ENCODE peak calls at places on chromosomes 3 and 15, in six cellular contexts. E is hepatocyte, C is cardiac muscle cell, F is AG09309, M is fibroblast of lung, P is MM.1S. W is an unnamed sample.

GRCh38 chr3:16425398-16426057 is 88.0 kb downstream of the RFTN1 start:
- DNase-seq in E (no peak), C (no peak), F (no peak), M (no peak), P (no peak), W (no peak)

GRCh38 chr3:164095279-164095678 is 983.0 kb downstream of the SI start:
- DNase-seq in E (no peak), C (no peak), F (no peak), M (no peak), P (no peak), W (no peak)

GRCh38 chr3:175948041-175948440 is 1088.9 kb downstream of the NAALADL2 start:
- DNase-seq in E (no peak), C (no peak), F (no peak), M (no peak), P (no peak), W (no peak)

GRCh38 chr3:177446160-177446559 is 248.9 kb upstream of the TBL1XR1 start:
- DNase-seq in E (no peak), C (no peak), F (no peak), M (peak), P (no peak), W (no peak)

GRCh38 chr3:184727357-184728060 is 15.6 kb upstream of the MAGEF1 start:
- DNase-seq in E (peak), C (peak), F (no peak), M (peak), P (peak), W (peak)

GRCh38 chr15:78629716-78630065 is 8.9 kb upstream of the CHRNA3 start:
- DNase-seq in E (no peak), C (no peak), F (no peak), M (no peak), P (no peak), W (no peak)

GRCh38 chr15:68821898-68822380 is 1.2 kb upstream of the ANP32A start:
- DNase-seq in E (no peak), C (peak), F (no peak), M (peak), P (no peak), W (no peak)

GRCh38 chr15:64356443-64357040 is 569 bp upstream of the CSNK1G1 start:
- DNase-seq in E (peak), C (no peak), F (peak), M (peak), P (no peak), W (no peak)

GRCh38 chr15:63353887-63354286 is 27.8 kb downstream of the CA12 start:
- DNase-seq in E (peak), C (no peak), F (no peak), M (no peak), P (no peak), W (no peak)

GRCh38 chr15:42154576-42155355 is 1.7 kb downstream of the PLA2G4F start:
- DNase-seq in E (no peak), C (no peak), F (no peak), M (no peak), P (no peak), W (no peak)

GRCh38 chr15:29616512-29616911 is 205.8 kb downstream of the TJP1 start:
- DNase-seq in E (no peak), C (no peak), F (no peak), M (no peak), P (no peak), W (no peak)

GRCh38 chr3:37907906-37908305 is 46.2 kb downstream of the CTDSPL start:
- DNase-seq in E (no peak), C (no peak), F (no peak), M (no peak), P (peak), W (peak)

GRCh38 chr3:107263269-107264021 is 113.8 kb upstream of the CCDC54 start:
- DNase-seq in E (no peak), C (no peak), F (no peak), M (no peak), P (peak), W (no peak)

GRCh38 chr3:124397088-124397487 is 333.2 kb upstream of the UMPS start:
- DNase-seq in E (no peak), C (no peak), F (no peak), M (peak), P (no peak), W (no peak)

GRCh38 chr3:193118907-193119306 is 122.1 kb upstream of the PLAAT1 start:
- DNase-seq in E (no peak), C (no peak), F (no peak), M (no peak), P (no peak), W (no peak)

GRCh38 chr3:178646205-178646604 is 110.0 kb downstream of the KCNMB2 start:
- DNase-seq in E (no peak), C (no peak), F (no peak), M (no peak), P (no peak), W (no peak)

GRCh38 chr3:149233323-149233722 is 11.7 kb upstream of the CP start:
- DNase-seq in E (no peak), C (no peak), F (no peak), M (no peak), P (no peak), W (no peak)

GRCh38 chr3:172673210-172673679 is 37.6 kb downstream of the NCEH1 start:
- DNase-seq in E (peak), C (peak), F (peak), M (peak), P (peak), W (peak)

GRCh38 chr15:90868261-90868689 is at the start of gene FURIN:
- DNase-seq in E (no peak), C (no peak), F (no peak), M (no peak), P (no peak), W (no peak)

GRCh38 chr3:148955544-148956346 is 35.6 kb upstream of the GYG1 start:
- DNase-seq in E (peak), C (peak), F (peak), M (peak), P (peak), W (peak)

GRCh38 chr15:39685999-39686613 is 96.5 kb downstream of the FSIP1 start:
- DNase-seq in E (peak), C (peak), F (no peak), M (peak), P (peak), W (peak)

GRCh38 chr15:62961134-62961533 is 81.4 kb upstream of the TPM1 start:
- DNase-seq in E (no peak), C (no peak), F (no peak), M (no peak), P (no peak), W (no peak)

GRCh38 chr3:172198428-172198827 is 159.1 kb downstream of the FNDC3B start:
- DNase-seq in E (no peak), C (no peak), F (no peak), M (no peak), P (no peak), W (no peak)

GRCh38 chr15:40093224-40093842 is 15.3 kb downstream of the BMF start:
- DNase-seq in E (no peak), C (no peak), F (no peak), M (peak), P (no peak), W (no peak)

GRCh38 chr15:85878866-85879265 is 84.1 kb upstream of the KLHL25 start:
- DNase-seq in E (no peak), C (no peak), F (no peak), M (no peak), P (no peak), W (no peak)

GRCh38 chr3:195120199-195120556 is 150.8 kb downstream of the XXYLT1 start:
- DNase-seq in E (no peak), C (no peak), F (no peak), M (no peak), P (no peak), W (no peak)

GRCh38 chr3:195118671-195119070 is 152.3 kb downstream of the XXYLT1 start:
- DNase-seq in E (no peak), C (no peak), F (no peak), M (no peak), P (no peak), W (no peak)

GRCh38 chr3:195116393-195117185 is 154.4 kb downstream of the XXYLT1 start:
- DNase-seq in E (no peak), C (no peak), F (no peak), M (no peak), P (no peak), W (no peak)

GRCh38 chr3:195119461-195120198 is 151.3 kb downstream of the XXYLT1 start:
- DNase-seq in E (peak), C (no peak), F (peak), M (peak), P (no peak), W (no peak)

DNA sequence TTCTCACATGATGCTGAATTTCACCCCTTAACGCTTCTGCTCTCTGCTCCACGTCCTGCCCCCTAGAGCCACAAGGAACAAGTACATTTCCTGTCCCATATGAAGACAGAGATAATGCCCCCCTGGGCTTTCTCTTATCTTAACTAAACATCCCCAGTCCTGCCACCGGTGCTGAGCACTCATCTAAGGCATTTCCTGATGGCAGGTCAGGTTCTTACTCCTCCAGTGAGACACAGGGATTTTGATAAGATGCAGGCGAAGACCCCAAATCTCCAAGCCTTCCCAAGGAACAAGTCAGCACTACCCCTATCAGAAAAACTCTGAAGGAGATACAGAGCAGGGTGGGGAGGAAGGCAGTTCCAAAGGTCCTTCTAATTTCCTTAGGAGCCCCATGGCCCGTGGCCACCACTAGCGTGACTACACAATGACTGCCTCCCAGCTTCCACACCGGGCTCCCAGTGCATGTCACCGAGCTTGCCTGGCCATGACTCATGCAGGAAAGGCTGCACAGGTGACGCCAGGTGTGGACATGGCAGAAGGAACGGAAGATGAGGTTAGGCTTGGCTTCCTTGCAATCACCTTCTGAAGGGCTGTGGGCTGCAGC is 152.9 kb downstream of the XXYLT1 start:
- DNase-seq in E (peak), C (no peak), F (no peak), M (no peak), P (no peak), W (no peak)
- TF ChIP-seq CTCF in E (peak), C (peak), F (peak), M (no peak), P (no peak), W (peak)

DNA sequence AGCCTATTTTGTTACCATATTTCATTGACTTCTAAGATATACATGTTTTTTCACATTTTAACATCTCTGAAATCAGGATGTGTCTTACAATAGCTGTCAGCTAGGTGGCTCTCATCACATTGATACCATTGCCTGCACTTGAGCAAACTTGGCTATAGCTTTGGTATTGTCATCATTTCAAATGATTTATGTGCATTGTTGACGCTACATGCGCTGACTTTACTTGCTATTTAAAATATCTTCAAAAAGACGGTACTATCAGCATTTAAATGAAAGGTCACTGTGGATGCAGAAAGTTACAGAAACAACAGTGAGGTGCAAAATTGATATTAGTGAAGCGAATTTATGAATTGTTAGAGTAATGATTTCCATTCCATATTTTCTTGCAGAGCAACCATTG is 54.0 kb upstream of the ABHD2 start:
- DNase-seq in E (no peak), C (no peak), F (no peak), M (peak), P (peak), W (no peak)
- TF ChIP-seq CTCF in E (peak), C (peak), F (peak), M (peak), P (peak), W (no peak)

GRCh38 chr3:94378322-94378721 is 315.5 kb downstream of the NSUN3 start:
- DNase-seq in E (no peak), C (no peak), F (no peak), M (no peak), P (no peak), W (no peak)
- TF ChIP-seq CTCF in E (no peak), C (no peak), F (no peak), M (no peak), P (no peak), W (no peak)

DNA sequence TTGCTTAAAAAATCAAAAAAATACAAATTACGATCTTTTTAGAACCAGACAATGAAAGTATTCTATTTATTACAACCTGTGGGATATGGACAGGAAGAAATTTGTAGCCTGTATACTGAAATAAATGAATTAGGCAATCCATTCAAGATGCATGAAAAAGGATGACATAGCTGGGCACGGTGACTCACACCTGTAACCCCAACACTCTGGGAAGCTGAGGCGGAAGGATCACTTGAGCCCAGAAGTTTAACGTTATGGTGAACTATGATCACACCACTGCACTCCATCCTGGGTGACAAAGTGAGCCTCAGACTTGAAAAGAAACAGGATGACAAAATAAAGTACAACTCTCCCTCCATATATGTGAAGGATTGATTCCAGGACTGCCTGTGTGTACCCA is 74.1 kb downstream of the MSL2 start:
- DNase-seq in E (no peak), C (no peak), F (no peak), M (no peak), P (no peak), W (no peak)
- TF ChIP-seq CTCF in E (no peak), C (no peak), F (no peak), M (no peak), P (no peak), W (no peak)

DNA sequence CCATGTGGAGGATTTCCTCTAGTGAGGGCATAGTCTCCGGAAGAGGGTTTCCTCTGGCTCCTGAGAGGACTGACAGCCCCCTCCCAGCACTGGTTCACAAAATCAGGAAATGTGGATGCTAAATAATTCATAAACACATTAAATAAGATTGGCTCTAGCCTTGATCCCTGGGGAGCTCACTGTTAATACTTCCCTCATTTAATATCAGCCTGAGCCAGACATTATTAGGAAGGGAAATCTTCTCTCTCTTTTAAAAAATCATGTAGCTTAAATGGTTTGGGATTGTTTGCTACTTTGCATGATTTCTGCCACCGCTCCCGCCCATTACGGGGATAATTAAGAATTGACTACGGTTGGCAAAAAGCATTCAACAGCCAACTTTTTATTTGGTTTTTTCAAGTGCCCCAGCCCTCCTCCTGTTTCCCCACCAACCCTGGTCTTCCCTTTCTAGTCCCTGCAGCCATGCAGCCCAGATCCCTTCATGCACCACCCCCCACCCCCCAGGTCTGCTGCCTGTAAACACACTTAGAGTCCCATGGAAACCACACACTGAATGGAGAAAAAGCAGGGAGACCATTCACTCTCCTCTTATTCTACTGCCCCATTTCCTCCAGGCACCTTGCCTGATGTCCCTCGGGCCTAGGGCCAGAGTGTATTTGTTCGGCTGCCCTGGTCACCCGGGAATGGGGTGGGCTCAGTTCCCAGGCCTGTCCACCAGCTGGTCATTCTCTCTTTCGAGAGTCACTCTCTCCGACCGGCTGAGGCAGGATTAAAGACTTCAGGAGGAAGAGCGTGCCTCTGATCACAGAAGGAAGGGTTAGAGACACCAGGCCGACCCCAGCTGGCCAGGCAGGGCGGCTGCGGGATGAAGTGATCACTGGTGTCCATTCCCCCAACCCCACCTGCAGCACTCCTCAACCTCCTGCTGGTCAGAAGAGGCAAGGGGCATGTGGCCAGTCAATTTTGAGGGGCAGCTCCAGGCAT is 45.1 kb downstream of the SEMA5B start:
- DNase-seq in E (no peak), C (peak), F (no peak), M (no peak), P (no peak), W (no peak)
- TF ChIP-seq CTCF in E (no peak), C (peak), F (no peak), M (no peak), P (no peak), W (no peak)